ENCODE peak calls at places on chromosomes 7 and 10, in ten cellular contexts. Q is fibroblast of mammary gland, A is mammary epithelial cell, Z is sigmoid colon, L is pancreas, G is ascending aorta, N is PC-3, H is Panc1, E is body of pancreas, X is astrocyte of the cerebellum. J is an unnamed sample.

GRCh38 chr7:14834456-14834855 is 68.1 kb downstream of the DGKB start:
- DNase-seq in Q (peak; percentile 71), A (no peak), Z (no peak), L (no peak), G (no peak), N (peak; percentile 80), H (no peak), E (no peak), X (peak; percentile 42), J (no peak)

GRCh38 chr7:74178632-74179031 is 4.5 kb downstream of the EIF4H start:
- DNase-seq in Q (peak; percentile 63), A (peak; percentile 17), Z (no peak), L (no peak), G (no peak), N (no peak), H (no peak), E (no peak), X (peak; percentile 18), J (no peak)

GRCh38 chr10:4810093-4810492 is 15.9 kb upstream of the AKR1E2 start:
- DNase-seq in Q (peak; percentile 86), A (no peak), Z (no peak), L (no peak), G (no peak), N (no peak), H (no peak), E (no peak), X (peak; percentile 39), J (no peak)

GRCh38 chr10:2212196-2212719 is 474.9 kb upstream of the ADARB2 start:
- DNase-seq in Q (no peak), A (no peak), Z (no peak), L (no peak), G (no peak), N (no peak), H (no peak), E (no peak), X (no peak), J (no peak)

GRCh38 chr7:105389090-105389650 is 449 bp upstream of the SRPK2 start:
- DNase-seq in Q (peak; percentile 49), A (peak; percentile 50), Z (peak; percentile 74), L (peak; percentile 48), G (no peak), N (peak; percentile 52), H (no peak), E (peak; percentile 54), X (no peak), J (no peak)

GRCh38 chr7:135964254-135964653 is 12.9 kb downstream of the MTPN start:
- DNase-seq in Q (peak; percentile 44), A (no peak), Z (no peak), L (no peak), G (no peak), N (no peak), H (no peak), E (no peak), X (peak; percentile 13), J (no peak)

GRCh38 chr10:77949167-77949566 is 22.6 kb upstream of the DLG5 start:
- DNase-seq in Q (peak; percentile 46), A (peak; percentile 97), Z (no peak), L (no peak), G (peak; percentile 71), N (peak; percentile 100), H (peak; percentile 73), E (no peak), X (peak; percentile 33), J (no peak)

GRCh38 chr7:101333912-101334311 is 12.3 kb upstream of the IFT22 start:
- DNase-seq in Q (no peak), A (no peak), Z (no peak), L (no peak), G (no peak), N (no peak), H (no peak), E (no peak), X (no peak), J (no peak)

GRCh38 chr7:107946881-107947280 is 55.9 kb downstream of the DLD start:
- DNase-seq in Q (no peak), A (peak; percentile 77), Z (no peak), L (no peak), G (no peak), N (no peak), H (no peak), E (no peak), X (no peak), J (no peak)

GRCh38 chr10:30999084-30999712 is 32.5 kb downstream of the ZNF438 start:
- DNase-seq in Q (peak; percentile 75), A (peak; percentile 26), Z (peak; percentile 69), L (no peak), G (no peak), N (peak; percentile 31), H (no peak), E (no peak), X (no peak), J (no peak)

GRCh38 chr10:92691591-92692084 is 1.9 kb downstream of the HHEX start:
- DNase-seq in Q (no peak), A (no peak), Z (peak; percentile 78), L (peak; percentile 31), G (peak; percentile 78), N (no peak), H (no peak), E (peak; percentile 25), X (no peak), J (no peak)

GRCh38 chr10:92692085-92692671 is 2.4 kb downstream of the HHEX start:
- DNase-seq in Q (no peak), A (no peak), Z (no peak), L (no peak), G (no peak), N (no peak), H (no peak), E (peak; percentile 18), X (no peak), J (no peak)

GRCh38 chr10:92693534-92693893 is 3.8 kb downstream of the HHEX start:
- DNase-seq in Q (no peak), A (no peak), Z (no peak), L (no peak), G (no peak), N (no peak), H (no peak), E (no peak), X (no peak), J (no peak)

GRCh38 chr10:92691042-92691590 is 1.4 kb downstream of the HHEX start:
- DNase-seq in Q (no peak), A (no peak), Z (peak; percentile 72), L (no peak), G (no peak), N (no peak), H (no peak), E (peak; percentile 15), X (no peak), J (no peak)

GRCh38 chr10:92692697-92693533 is 3.2 kb downstream of the HHEX start:
- DNase-seq in Q (no peak), A (no peak), Z (no peak), L (no peak), G (no peak), N (no peak), H (no peak), E (no peak), X (no peak), J (no peak)
- H3K4me3 ChIP-seq in Q (no peak overlapping the region), A (no peak overlapping the region), Z (peak overlapping the region; percentile 73), L (peak overlapping the region; percentile 8), G (no peak overlapping the region), N (no peak overlapping the region), H (no peak overlapping the region), E (peak overlapping the region; percentile 10), X (no peak overlapping the region), J (no peak overlapping the region)

GRCh38 chr10:132537713-132538020 is at the start of gene INPP5A:
- DNase-seq in Q (no peak), A (no peak), Z (no peak), L (no peak), G (no peak), N (no peak), H (no peak), E (no peak), X (no peak), J (no peak)
- H3K4me3 ChIP-seq in Q (peak within 1 kb of the TSS; percentile 66), A (peak within 1 kb of the TSS; percentile 91), Z (peak within 1 kb of the TSS; percentile 85), L (peak within 1 kb of the TSS; percentile 53), G (peak within 1 kb of the TSS; percentile 89), N (peak within 1 kb of the TSS; percentile 83), H (peak within 1 kb of the TSS; percentile 72), E (peak within 1 kb of the TSS; percentile 47), X (peak within 1 kb of the TSS; percentile 55), J (peak within 1 kb of the TSS; percentile 75)

DNA sequence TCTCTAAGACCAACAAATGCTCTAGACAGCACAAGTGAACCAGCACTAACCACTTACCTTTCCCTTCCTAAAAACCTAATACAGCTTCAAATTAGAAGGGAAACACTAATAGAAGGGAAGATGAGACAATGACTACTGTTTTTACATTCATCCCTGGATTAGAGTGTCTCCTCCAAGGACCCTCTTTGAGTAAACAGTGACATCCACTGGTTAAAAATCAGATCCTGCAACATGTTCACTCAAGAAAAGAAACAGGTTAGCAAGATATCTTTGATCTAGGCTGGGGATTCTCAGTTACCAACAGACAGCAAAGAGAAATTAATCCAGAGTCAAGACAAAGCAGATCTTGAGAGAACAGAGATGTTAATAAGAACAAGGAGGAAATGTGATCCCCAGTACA is 177.7 kb upstream of the GHITM start:
- DNase-seq in Q (no peak), A (no peak), Z (no peak), L (no peak), G (no peak), N (no peak), H (no peak), E (no peak), X (no peak), J (no peak)
- H3K4me3 ChIP-seq in Q (no peak overlapping the region), A (no peak overlapping the region), Z (no peak overlapping the region), L (no peak overlapping the region), G (no peak overlapping the region), N (no peak overlapping the region), H (no peak overlapping the region), E (no peak overlapping the region), X (no peak overlapping the region), J (no peak overlapping the region)

GRCh38 chr7:1056006-1056784 is 11.8 kb downstream of the GPR146 start:
- DNase-seq in Q (no peak), A (peak; percentile 56), Z (no peak), L (no peak), G (no peak), N (no peak), H (no peak), E (no peak), X (no peak), J (no peak)

GRCh38 chr7:1055491-1056005 is 11.2 kb downstream of the GPR146 start:
- DNase-seq in Q (no peak), A (no peak), Z (no peak), L (no peak), G (no peak), N (no peak), H (no peak), E (no peak), X (no peak), J (no peak)

GRCh38 chr7:1053816-1054370 is 9.5 kb downstream of the GPR146 start:
- DNase-seq in Q (no peak), A (no peak), Z (no peak), L (no peak), G (no peak), N (no peak), H (no peak), E (no peak), X (no peak), J (no peak)

GRCh38 chr7:1054438-1055083 is 10.2 kb downstream of the GPR146 start:
- DNase-seq in Q (no peak), A (no peak), Z (peak; percentile 86), L (no peak), G (no peak), N (no peak), H (no peak), E (no peak), X (no peak), J (no peak)

DNA sequence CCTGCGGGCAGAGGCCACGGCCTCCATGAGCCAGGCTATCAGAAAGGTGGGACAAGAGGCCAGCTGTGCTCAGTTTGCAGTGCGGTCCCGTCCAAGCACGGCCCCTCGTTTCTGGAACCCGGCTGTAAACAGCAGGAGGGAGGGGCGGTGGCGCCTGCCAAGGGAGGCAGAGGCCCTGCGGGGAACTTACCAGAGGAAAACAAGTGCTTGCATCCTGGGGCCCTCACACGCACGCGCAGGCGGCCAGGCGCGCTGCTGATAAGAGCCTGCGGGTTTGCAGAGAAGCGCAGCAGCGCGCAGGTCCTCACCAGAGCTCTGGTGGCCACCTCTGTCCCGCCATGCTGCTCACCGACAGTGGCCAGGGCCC is 10.7 kb downstream of the GPR146 start:
- DNase-seq in Q (no peak), A (no peak), Z (peak; percentile 94), L (no peak), G (no peak), N (no peak), H (no peak), E (no peak), X (no peak), J (peak; percentile 74)
- H3K4me3 ChIP-seq in Q (no peak overlapping the region), A (no peak overlapping the region), Z (peak overlapping the region; percentile 44), L (no peak overlapping the region), G (no peak overlapping the region), N (no peak overlapping the region), H (no peak overlapping the region), E (no peak overlapping the region), X (no peak overlapping the region), J (peak overlapping the region; percentile 77)

J was measured in SK-N-MC.